ENCODE peak calls at places on chromosomes 13 and 19, in ten cellular contexts. L is M059J, O is heart left ventricle, P is GM12891, B is MV-4-11, K is AG10803, C is left cardiac atrium, Z is Calu3, Q is lung microvascular endothelial cell, U is hippocampal formation. T is an unnamed sample.

GRCh38 chr19:51121257-51121656 is 3.4 kb upstream of the SIGLEC9 start:
- DNase-seq in L (no peak), O (no peak), P (no peak), B (peak), K (no peak), C (no peak), Z (no peak), Q (no peak), U (no peak), T (no peak)

GRCh38 chr19:10762656-10763055 is 44.8 kb downstream of the DNM2 start:
- DNase-seq in L (no peak), O (peak), P (no peak), B (no peak), K (no peak), C (no peak), Z (peak), Q (no peak), U (no peak), T (peak)

GRCh38 chr19:51018745-51019543 is 565 bp downstream of the KLK10 start:
- DNase-seq in L (no peak), O (no peak), P (no peak), B (no peak), K (no peak), C (peak), Z (peak), Q (no peak), U (no peak), T (no peak)

GRCh38 chr19:41307090-41307875 is 2.7 kb upstream of the CCDC97 start:
- DNase-seq in L (no peak), O (no peak), P (no peak), B (no peak), K (no peak), C (no peak), Z (no peak), Q (peak), U (no peak), T (no peak)

GRCh38 chr13:106466691-106467405 is 68.6 kb downstream of the EFNB2 start:
- DNase-seq in L (no peak), O (no peak), P (no peak), B (no peak), K (no peak), C (no peak), Z (no peak), Q (no peak), U (no peak), T (no peak)

GRCh38 chr19:47330466-47330869 is 1.5 kb upstream of the C5AR2 start:
- DNase-seq in L (no peak), O (no peak), P (no peak), B (peak), K (no peak), C (no peak), Z (no peak), Q (no peak), U (peak), T (peak)

GRCh38 chr13:52809310-52809769 is 39.1 kb downstream of the PCDH8 start:
- DNase-seq in L (peak), O (peak), P (peak), B (peak), K (peak), C (peak), Z (peak), Q (peak), U (peak), T (peak)

GRCh38 chr19:49553451-49554271 is 25.9 kb downstream of the RCN3 start:
- DNase-seq in L (peak), O (no peak), P (no peak), B (no peak), K (peak), C (no peak), Z (no peak), Q (peak), U (no peak), T (peak)

GRCh38 chr13:31074750-31075149 is 87.0 kb downstream of the HSPH1 start:
- DNase-seq in L (no peak), O (no peak), P (no peak), B (peak), K (no peak), C (no peak), Z (no peak), Q (no peak), U (no peak), T (no peak)

GRCh38 chr13:73702419-73703071 is 431.7 kb downstream of the KLF12 start:
- DNase-seq in L (no peak), O (no peak), P (no peak), B (no peak), K (no peak), C (no peak), Z (no peak), Q (no peak), U (no peak), T (peak)

GRCh38 chr19:3908266-3909054 is 24.4 kb upstream of the NMRK2 start:
- DNase-seq in L (no peak), O (no peak), P (no peak), B (no peak), K (no peak), C (no peak), Z (no peak), Q (no peak), U (no peak), T (no peak)

GRCh38 chr13:75432811-75433244 is 49.1 kb downstream of the TBC1D4 start:
- DNase-seq in L (no peak), O (no peak), P (no peak), B (no peak), K (no peak), C (no peak), Z (no peak), Q (no peak), U (no peak), T (no peak)

GRCh38 chr13:76735641-76736040 is 150.6 kb downstream of the KCTD12 start:
- DNase-seq in L (no peak), O (no peak), P (no peak), B (no peak), K (peak), C (no peak), Z (no peak), Q (no peak), U (no peak), T (no peak)

GRCh38 chr19:42634409-42635232 is 39.9 kb upstream of the CEACAM8 start:
- DNase-seq in L (peak), O (no peak), P (peak), B (peak), K (peak), C (no peak), Z (peak), Q (peak), U (no peak), T (peak)

GRCh38 chr19:43474986-43475705 is 9.7 kb upstream of the LYPD3 start:
- DNase-seq in L (peak), O (peak), P (peak), B (peak), K (peak), C (peak), Z (peak), Q (peak), U (peak), T (peak)

GRCh38 chr19:48658483-48658882 is 12.5 kb upstream of the CA11 start:
- DNase-seq in L (no peak), O (no peak), P (no peak), B (no peak), K (no peak), C (no peak), Z (no peak), Q (no peak), U (no peak), T (no peak)

GRCh38 chr19:18633321-18633720 is 3.5 kb upstream of the KLHL26 start:
- DNase-seq in L (no peak), O (no peak), P (no peak), B (no peak), K (no peak), C (no peak), Z (no peak), Q (no peak), U (no peak), T (no peak)

GRCh38 chr13:91162180-91162579 is 185.3 kb upstream of the MIR17HG start:
- DNase-seq in L (no peak), O (no peak), P (no peak), B (no peak), K (no peak), C (no peak), Z (no peak), Q (peak), U (no peak), T (no peak)

GRCh38 chr13:24923305-24923640 is 159.3 kb downstream of the RNF17 start:
- DNase-seq in L (peak), O (no peak), P (peak), B (peak), K (peak), C (no peak), Z (no peak), Q (peak), U (no peak), T (peak)

GRCh38 chr19:32812571-32812970 is 57.0 kb downstream of the SLC7A9 start:
- DNase-seq in L (no peak), O (no peak), P (no peak), B (no peak), K (no peak), C (no peak), Z (no peak), Q (no peak), U (no peak), T (peak)

GRCh38 chr19:47523473-47523872 is 8.6 kb upstream of the NAPA start:
- DNase-seq in L (peak), O (peak), P (no peak), B (no peak), K (no peak), C (no peak), Z (no peak), Q (peak), U (no peak), T (no peak)

T was measured in trophoblast cell.